ENCODE peak calls at places on chromosomes 11 and 22, in nine cellular contexts. One of them, this sample, is unnamed.

GRCh38 chr11:78132475-78132874 is 7.0 kb downstream of the ALG8 start:
- DNase-seq in NCI-H1436 treated with DMSO at 0.1 percent for 48 hours: no peak
- DNase-seq in amniotic stem cell: no peak
- DNase-seq in dorsolateral prefrontal cortex: no peak
- DNase-seq in head of caudate nucleus: no peak
- DNase-seq in endodermal cell: no peak
- DNase-seq in GM04504: no peak
- DNase-seq in coronary artery: no peak
- DNase-seq in GM10248: no peak
- DNase-seq in this sample: no peak

GRCh38 chr11:24949406-24949805 is 452.6 kb downstream of the LUZP2 start:
- DNase-seq in NCI-H1436 treated with DMSO at 0.1 percent for 48 hours: no peak
- DNase-seq in amniotic stem cell: no peak
- DNase-seq in dorsolateral prefrontal cortex: no peak
- DNase-seq in head of caudate nucleus: no peak
- DNase-seq in endodermal cell: no peak
- DNase-seq in GM04504: no peak
- DNase-seq in coronary artery: no peak
- DNase-seq in GM10248: no peak
- DNase-seq in this sample: no peak

GRCh38 chr11:7450836-7451235 is 34.5 kb upstream of the OLFML1 start:
- DNase-seq in NCI-H1436 treated with DMSO at 0.1 percent for 48 hours: no peak
- DNase-seq in amniotic stem cell: no peak
- DNase-seq in dorsolateral prefrontal cortex: no peak
- DNase-seq in head of caudate nucleus: no peak
- DNase-seq in endodermal cell: no peak
- DNase-seq in GM04504: no peak
- DNase-seq in coronary artery: no peak
- DNase-seq in GM10248: no peak
- DNase-seq in this sample: no peak

GRCh38 chr22:41382098-41382578 is 396 bp downstream of the TEF start:
- DNase-seq in NCI-H1436 treated with DMSO at 0.1 percent for 48 hours: no peak
- DNase-seq in amniotic stem cell: no peak
- DNase-seq in dorsolateral prefrontal cortex: no peak
- DNase-seq in head of caudate nucleus: peak
- DNase-seq in endodermal cell: peak
- DNase-seq in GM04504: no peak
- DNase-seq in coronary artery: peak
- DNase-seq in GM10248: peak
- DNase-seq in this sample: peak

GRCh38 chr11:108724974-108725689 is 60.3 kb downstream of the DDX10 start:
- DNase-seq in NCI-H1436 treated with DMSO at 0.1 percent for 48 hours: no peak
- DNase-seq in amniotic stem cell: no peak
- DNase-seq in dorsolateral prefrontal cortex: no peak
- DNase-seq in head of caudate nucleus: no peak
- DNase-seq in endodermal cell: no peak
- DNase-seq in GM04504: no peak
- DNase-seq in coronary artery: no peak
- DNase-seq in GM10248: no peak
- DNase-seq in this sample: no peak

GRCh38 chr22:47107431-47107830 is 345.0 kb downstream of the TBC1D22A start:
- DNase-seq in NCI-H1436 treated with DMSO at 0.1 percent for 48 hours: no peak
- DNase-seq in amniotic stem cell: peak
- DNase-seq in dorsolateral prefrontal cortex: no peak
- DNase-seq in head of caudate nucleus: no peak
- DNase-seq in endodermal cell: no peak
- DNase-seq in GM04504: no peak
- DNase-seq in coronary artery: no peak
- DNase-seq in GM10248: no peak
- DNase-seq in this sample: no peak

GRCh38 chr11:363948-364761 is 5.1 kb upstream of the B4GALNT4 start:
- DNase-seq in NCI-H1436 treated with DMSO at 0.1 percent for 48 hours: peak
- DNase-seq in amniotic stem cell: no peak
- DNase-seq in dorsolateral prefrontal cortex: no peak
- DNase-seq in head of caudate nucleus: no peak
- DNase-seq in endodermal cell: peak
- DNase-seq in GM04504: no peak
- DNase-seq in coronary artery: no peak
- DNase-seq in GM10248: no peak
- DNase-seq in this sample: no peak

GRCh38 chr22:46971141-46971775 is 208.8 kb downstream of the TBC1D22A start:
- DNase-seq in NCI-H1436 treated with DMSO at 0.1 percent for 48 hours: no peak
- DNase-seq in amniotic stem cell: no peak
- DNase-seq in dorsolateral prefrontal cortex: no peak
- DNase-seq in head of caudate nucleus: no peak
- DNase-seq in endodermal cell: peak
- DNase-seq in GM04504: no peak
- DNase-seq in coronary artery: peak
- DNase-seq in GM10248: no peak
- DNase-seq in this sample: peak

GRCh38 chr11:71119656-71120269 is 132.6 kb downstream of the SHANK2 start:
- DNase-seq in NCI-H1436 treated with DMSO at 0.1 percent for 48 hours: no peak
- DNase-seq in amniotic stem cell: no peak
- DNase-seq in dorsolateral prefrontal cortex: no peak
- DNase-seq in head of caudate nucleus: no peak
- DNase-seq in endodermal cell: no peak
- DNase-seq in GM04504: no peak
- DNase-seq in coronary artery: no peak
- DNase-seq in GM10248: no peak
- DNase-seq in this sample: no peak

GRCh38 chr11:3855808-3856491 is 486 bp downstream of the STIM1 start:
- DNase-seq in NCI-H1436 treated with DMSO at 0.1 percent for 48 hours: no peak
- DNase-seq in amniotic stem cell: no peak
- DNase-seq in dorsolateral prefrontal cortex: no peak
- DNase-seq in head of caudate nucleus: no peak
- DNase-seq in endodermal cell: peak
- DNase-seq in GM04504: no peak
- DNase-seq in coronary artery: peak
- DNase-seq in GM10248: no peak
- DNase-seq in this sample: peak

GRCh38 chr11:31779268-31779879 is 31.7 kb downstream of the PAX6 start:
- DNase-seq in NCI-H1436 treated with DMSO at 0.1 percent for 48 hours: no peak
- DNase-seq in amniotic stem cell: peak
- DNase-seq in dorsolateral prefrontal cortex: no peak
- DNase-seq in head of caudate nucleus: no peak
- DNase-seq in endodermal cell: no peak
- DNase-seq in GM04504: peak
- DNase-seq in coronary artery: no peak
- DNase-seq in GM10248: no peak
- DNase-seq in this sample: peak

GRCh38 chr11:31325162-31325561 is 44.4 kb downstream of the DCDC1 start:
- DNase-seq in NCI-H1436 treated with DMSO at 0.1 percent for 48 hours: no peak
- DNase-seq in amniotic stem cell: no peak
- DNase-seq in dorsolateral prefrontal cortex: no peak
- DNase-seq in head of caudate nucleus: no peak
- DNase-seq in endodermal cell: no peak
- DNase-seq in GM04504: peak
- DNase-seq in coronary artery: no peak
- DNase-seq in GM10248: no peak
- DNase-seq in this sample: no peak

GRCh38 chr11:39817248-39817647 is 1642.2 kb downstream of the LRRC4C start:
- DNase-seq in NCI-H1436 treated with DMSO at 0.1 percent for 48 hours: no peak
- DNase-seq in amniotic stem cell: no peak
- DNase-seq in dorsolateral prefrontal cortex: no peak
- DNase-seq in head of caudate nucleus: no peak
- DNase-seq in endodermal cell: no peak
- DNase-seq in GM04504: no peak
- DNase-seq in coronary artery: no peak
- DNase-seq in GM10248: no peak
- DNase-seq in this sample: no peak

GRCh38 chr11:13287026-13287425 is 9.4 kb downstream of the BMAL1 start:
- DNase-seq in NCI-H1436 treated with DMSO at 0.1 percent for 48 hours: no peak
- DNase-seq in amniotic stem cell: no peak
- DNase-seq in dorsolateral prefrontal cortex: no peak
- DNase-seq in head of caudate nucleus: no peak
- DNase-seq in endodermal cell: no peak
- DNase-seq in GM04504: no peak
- DNase-seq in coronary artery: no peak
- DNase-seq in GM10248: no peak
- DNase-seq in this sample: no peak

GRCh38 chr22:42644422-42645340 is 4.3 kb upstream of the ATP5MGL start:
- DNase-seq in NCI-H1436 treated with DMSO at 0.1 percent for 48 hours: no peak
- DNase-seq in amniotic stem cell: no peak
- DNase-seq in dorsolateral prefrontal cortex: no peak
- DNase-seq in head of caudate nucleus: no peak
- DNase-seq in endodermal cell: peak
- DNase-seq in GM04504: no peak
- DNase-seq in coronary artery: no peak
- DNase-seq in GM10248: no peak
- DNase-seq in this sample: peak

This sample was measured in G401.